ENCODE peak calls at places on chromosomes 5 and 9, in six cellular contexts. E is OCI-LY7, R is GM12878, Y is IMR-90, Q is endothelial cell of umbilical vein, J is lower lobe of right lung. F is an unnamed sample.

GRCh38 chr9:129383005-129383414 is 204.9 kb upstream of the IER5L start:
- DNase-seq in E (no peak), R (no peak), Y (no peak), Q (no peak), J (peak; percentile 85), F (no peak)

GRCh38 chr9:86340356-86341006 is 13.7 kb downstream of the TUT7 start:
- DNase-seq in E (no peak), R (no peak), Y (peak; percentile 29), Q (no peak), J (no peak), F (no peak)

GRCh38 chr5:132812949-132813598 is at the start of gene SOWAHA:
- DNase-seq in E (no peak), R (no peak), Y (no peak), Q (no peak), J (no peak), F (peak; percentile 50)

GRCh38 chr5:69416180-69416579 is 1.3 kb downstream of the MARVELD2 start:
- DNase-seq in E (no peak), R (no peak), Y (no peak), Q (no peak), J (no peak), F (no peak)

GRCh38 chr9:126491256-126491879 is 122.4 kb upstream of the LMX1B start:
- DNase-seq in E (peak; percentile 64), R (no peak), Y (peak; percentile 69), Q (peak; percentile 65), J (no peak), F (peak; percentile 78)

GRCh38 chr9:18126776-18127175 is 347.2 kb upstream of the ADAMTSL1 start:
- DNase-seq in E (no peak), R (no peak), Y (no peak), Q (no peak), J (no peak), F (no peak)

GRCh38 chr5:21711854-21712752 is 1141.0 kb downstream of the CDH12 start:
- DNase-seq in E (no peak), R (no peak), Y (peak; percentile 9), Q (no peak), J (no peak), F (no peak)

GRCh38 chr5:133483406-133484090 is 128.8 kb downstream of the FSTL4 start:
- DNase-seq in E (no peak), R (no peak), Y (no peak), Q (peak; percentile 12), J (no peak), F (no peak)

GRCh38 chr5:87195104-87195581 is 72.5 kb upstream of the RASA1 start:
- DNase-seq in E (no peak), R (peak; percentile 48), Y (peak; percentile 85), Q (peak; percentile 85), J (no peak), F (peak; percentile 22)

GRCh38 chr9:80932181-80932580 is 757.2 kb downstream of the TLE1 start:
- DNase-seq in E (no peak), R (no peak), Y (peak; percentile 9), Q (no peak), J (no peak), F (no peak)

GRCh38 chr5:528625-529511 is 4.6 kb upstream of the SLC9A3 start:
- DNase-seq in E (no peak), R (no peak), Y (no peak), Q (no peak), J (peak; percentile 41), F (no peak)

GRCh38 chr5:80796861-80797260 is 142.1 kb upstream of the DHFR start:
- DNase-seq in E (no peak), R (no peak), Y (no peak), Q (no peak), J (no peak), F (no peak)

GRCh38 chr5:42951169-42951846 is 88.8 kb downstream of the ANXA2R start:
- DNase-seq in E (peak; percentile 25), R (peak; percentile 13), Y (peak; percentile 43), Q (peak; percentile 71), J (peak; percentile 63), F (peak; percentile 84)

GRCh38 chr5:1975406-1975715 is 92.6 kb upstream of the IRX4 start:
- DNase-seq in E (no peak), R (no peak), Y (no peak), Q (no peak), J (no peak), F (no peak)

DNA sequence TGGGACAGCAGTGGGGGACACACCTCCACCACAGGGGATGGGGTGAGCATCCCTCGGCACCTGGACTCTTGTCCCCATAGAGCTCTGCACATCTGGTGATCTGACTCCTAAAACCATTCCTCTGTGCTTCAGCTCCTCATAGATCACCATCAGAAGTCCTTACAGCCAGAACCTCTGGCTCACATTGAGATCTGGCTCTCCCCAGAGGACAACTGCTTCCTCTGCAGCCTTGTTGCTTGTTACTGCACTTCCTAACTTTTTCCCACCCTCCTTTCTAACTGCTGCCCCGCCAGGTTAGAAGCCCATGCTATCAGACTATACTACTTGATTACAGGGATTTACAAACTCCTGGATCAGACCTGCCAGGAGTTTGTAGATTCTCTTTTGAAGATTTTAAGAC is 64.5 kb downstream of the ARSB start:
- DNase-seq in E (peak; percentile 43), R (no peak), Y (peak; percentile 71), Q (no peak), J (no peak), F (no peak)
- TF ChIP-seq CTCF in E (peak; percentile 57), R (peak; percentile 36), Y (peak; percentile 55), Q (peak; percentile 13), J (no peak), F (peak; percentile 45)

DNA sequence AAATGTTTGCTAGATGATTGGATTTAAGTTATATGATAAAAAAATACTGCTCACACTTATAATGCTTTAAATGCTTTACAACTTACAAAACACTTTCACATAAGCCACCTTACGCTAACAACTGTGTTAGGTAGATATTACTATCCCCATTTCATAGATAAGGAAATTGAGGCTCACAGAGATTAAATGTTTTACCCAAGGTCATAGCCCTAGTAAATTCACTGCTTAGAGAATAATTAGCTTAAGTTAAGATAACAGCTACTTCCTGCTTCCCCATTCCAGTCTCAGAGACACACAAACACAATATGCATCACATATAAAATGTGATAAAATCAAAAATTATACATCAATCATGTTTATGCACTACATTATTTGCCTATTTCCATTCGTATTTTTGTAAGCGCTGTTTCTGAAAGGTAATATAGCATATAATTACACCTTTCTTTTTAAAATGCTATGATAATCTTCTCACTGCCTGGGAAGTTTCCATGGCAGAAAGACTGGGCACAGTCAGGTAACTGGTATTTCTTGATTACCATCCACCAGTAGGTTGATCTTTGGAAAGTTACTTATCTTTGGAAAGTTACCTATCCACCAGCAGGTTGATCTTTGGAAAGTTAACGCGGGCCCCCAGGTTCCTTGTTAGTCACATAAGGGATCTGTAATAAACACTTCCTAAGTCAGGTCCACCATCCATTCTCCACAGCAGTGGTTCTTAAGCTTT is 101.1 kb downstream of the NFIB start:
- DNase-seq in E (no peak), R (no peak), Y (no peak), Q (no peak), J (no peak), F (no peak)
- TF ChIP-seq CTCF in E (no peak), R (no peak), Y (no peak), Q (no peak), J (no peak), F (no peak)

DNA sequence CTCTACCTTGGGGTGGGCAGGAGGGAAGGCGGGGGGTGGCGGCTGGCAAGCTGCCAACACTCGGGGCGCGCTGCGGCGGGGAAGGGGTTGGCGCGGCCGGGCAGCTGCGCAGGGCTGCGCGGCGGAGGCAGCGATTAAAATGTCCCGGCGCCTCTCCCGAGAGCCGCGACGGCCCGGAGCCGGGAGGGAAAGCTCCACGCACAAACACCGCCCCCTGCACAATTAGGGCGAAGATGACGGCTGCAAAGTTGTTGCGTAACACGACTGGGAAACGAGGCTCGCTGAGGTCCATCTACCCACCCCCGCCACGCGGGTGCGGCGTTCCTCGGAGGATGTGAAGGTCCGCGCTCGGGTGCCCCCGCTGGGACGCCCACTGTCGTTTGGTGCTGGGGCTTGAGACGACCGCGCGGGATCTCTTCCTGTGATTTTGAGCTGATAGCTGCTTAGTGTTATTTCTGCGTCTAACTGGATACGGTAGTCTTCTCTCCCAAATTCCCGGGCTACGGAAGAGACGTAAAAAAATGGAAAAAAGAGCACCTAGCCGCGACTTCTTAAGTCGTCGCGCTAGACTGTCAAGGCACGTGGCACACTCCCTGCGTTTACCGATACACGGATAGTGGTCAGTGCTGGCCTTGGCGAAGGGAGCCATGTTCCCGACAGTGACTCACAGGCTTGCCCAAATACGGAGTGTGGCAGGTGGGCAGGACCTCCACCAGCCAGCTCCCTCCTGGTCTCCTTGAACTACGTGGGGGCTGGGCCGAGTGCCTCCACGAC is 958 bp upstream of the NFIL3 start:
- DNase-seq in E (peak; percentile 51), R (no peak), Y (peak; percentile 89), Q (peak; percentile 60), J (peak; percentile 92), F (peak; percentile 38)
- TF ChIP-seq CTCF in E (no peak), R (no peak), Y (peak; percentile 24), Q (no peak), J (peak; percentile 13), F (no peak)

GRCh38 chr5:53199882-53200281 is 90.3 kb upstream of the MOCS2 start:
- DNase-seq in E (no peak), R (no peak), Y (no peak), Q (no peak), J (no peak), F (no peak)

GRCh38 chr5:53200309-53200708 is 90.8 kb upstream of the MOCS2 start:
- DNase-seq in E (peak; percentile 44), R (no peak), Y (peak; percentile 4), Q (peak; percentile 35), J (no peak), F (no peak)

GRCh38 chr5:53206562-53206961 is 97.0 kb upstream of the MOCS2 start:
- DNase-seq in E (no peak), R (no peak), Y (no peak), Q (no peak), J (no peak), F (no peak)

GRCh38 chr5:53201746-53202145 is 92.2 kb upstream of the MOCS2 start:
- DNase-seq in E (peak; percentile 7), R (no peak), Y (no peak), Q (no peak), J (no peak), F (no peak)
- TF ChIP-seq CTCF in E (peak; percentile 59), R (peak; percentile 15), Y (no peak), Q (peak; percentile 9), J (no peak), F (peak; percentile 30)

DNA sequence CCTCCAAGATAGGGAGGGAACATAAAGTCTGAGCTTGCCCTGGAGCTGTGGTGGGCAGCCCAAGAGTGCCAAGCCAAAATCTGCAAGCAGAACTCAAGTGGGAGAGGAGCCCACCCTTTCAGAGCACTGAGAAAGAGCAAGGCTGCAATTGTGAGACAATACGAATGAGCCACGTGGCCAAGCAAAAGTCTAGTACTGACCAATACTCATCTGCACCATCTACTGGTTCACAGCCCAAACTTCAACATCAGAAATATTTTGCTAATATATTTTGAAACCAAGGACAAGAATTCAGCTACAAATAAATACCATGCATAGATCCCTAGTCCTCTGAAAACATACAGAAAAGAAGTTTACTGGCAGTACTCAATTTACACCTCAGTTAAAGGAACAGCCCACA is 696.2 kb upstream of the COX7C start:
- DNase-seq in E (no peak), R (no peak), Y (no peak), Q (no peak), J (no peak), F (no peak)
- TF ChIP-seq CTCF in E (no peak), R (peak; percentile 13), Y (no peak), Q (no peak), J (no peak), F (no peak)

DNA sequence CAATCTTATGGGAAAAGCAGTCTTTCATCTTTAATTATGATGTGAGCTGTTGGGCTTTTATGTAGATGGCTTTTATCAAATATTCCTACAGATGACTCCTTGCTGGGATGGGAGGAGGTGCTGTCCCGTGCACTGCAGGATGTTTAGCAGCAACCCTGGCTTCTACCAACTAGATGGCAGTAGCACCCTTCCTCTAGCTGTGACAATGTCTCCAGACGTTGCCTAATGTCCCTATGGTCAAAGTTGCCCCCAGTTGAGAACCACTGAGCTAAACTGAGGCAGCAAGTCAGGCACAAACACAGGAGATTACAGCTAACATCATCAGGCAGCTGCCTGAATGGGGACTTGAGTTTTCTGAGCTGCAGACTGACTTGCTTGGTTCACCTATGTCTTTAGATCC is 401.9 kb upstream of the PDE4D start:
- DNase-seq in E (peak; percentile 29), R (peak; percentile 25), Y (peak; percentile 5), Q (peak; percentile 16), J (no peak), F (no peak)
- TF ChIP-seq CTCF in E (peak; percentile 67), R (peak; percentile 64), Y (peak; percentile 42), Q (peak; percentile 43), J (no peak), F (peak; percentile 62)

F was measured in GM13977.